ENCODE peak calls at places on chromosome 14, in eight cellular contexts. One of them, this sample, is unnamed. For H3K27me3, the result is how much of the 10 kb centered on the place peaks cover.

GRCh38 chr14:102182190-102182589 is 42.5 kb downstream of the WDR20 start:
- DNase-seq in neuronal stem cell: no peak
- DNase-seq in aorta: no peak
- DNase-seq in IMR-90: peak
- DNase-seq in brain microvascular endothelial cell: peak
- DNase-seq in fibroblast of lung: peak
- DNase-seq in small intestine: no peak
- DNase-seq in PC-9: peak
- DNase-seq in this sample: no peak

GRCh38 chr14:42437809-42438208 is 831.1 kb downstream of the LRFN5 start:
- DNase-seq in neuronal stem cell: no peak
- DNase-seq in aorta: no peak
- DNase-seq in IMR-90: no peak
- DNase-seq in brain microvascular endothelial cell: no peak
- DNase-seq in fibroblast of lung: no peak
- DNase-seq in small intestine: no peak
- DNase-seq in PC-9: no peak
- DNase-seq in this sample: no peak

GRCh38 chr14:67584931-67585330 is 15.1 kb downstream of the PIGH start:
- DNase-seq in neuronal stem cell: no peak
- DNase-seq in aorta: no peak
- DNase-seq in IMR-90: no peak
- DNase-seq in brain microvascular endothelial cell: no peak
- DNase-seq in fibroblast of lung: no peak
- DNase-seq in small intestine: no peak
- DNase-seq in PC-9: no peak
- DNase-seq in this sample: peak

GRCh38 chr14:61260939-61261776 is 20.0 kb downstream of the TMEM30B start:
- DNase-seq in neuronal stem cell: no peak
- DNase-seq in aorta: peak
- DNase-seq in IMR-90: peak
- DNase-seq in brain microvascular endothelial cell: peak
- DNase-seq in fibroblast of lung: peak
- DNase-seq in small intestine: no peak
- DNase-seq in PC-9: peak
- DNase-seq in this sample: no peak

GRCh38 chr14:57400556-57401494 is 10.4 kb downstream of the NAA30 start:
- DNase-seq in neuronal stem cell: no peak
- DNase-seq in aorta: no peak
- DNase-seq in IMR-90: no peak
- DNase-seq in brain microvascular endothelial cell: no peak
- DNase-seq in fibroblast of lung: no peak
- DNase-seq in small intestine: no peak
- DNase-seq in PC-9: no peak
- DNase-seq in this sample: no peak

GRCh38 chr14:70096866-70097265 is 91.9 kb downstream of the SLC8A3 start:
- DNase-seq in neuronal stem cell: no peak
- DNase-seq in aorta: no peak
- DNase-seq in IMR-90: peak
- DNase-seq in brain microvascular endothelial cell: peak
- DNase-seq in fibroblast of lung: peak
- DNase-seq in small intestine: no peak
- DNase-seq in PC-9: no peak
- DNase-seq in this sample: no peak

GRCh38 chr14:54742492-54743350 is 159.9 kb downstream of the GCH1 start:
- DNase-seq in neuronal stem cell: no peak
- DNase-seq in aorta: no peak
- DNase-seq in IMR-90: no peak
- DNase-seq in brain microvascular endothelial cell: no peak
- DNase-seq in fibroblast of lung: no peak
- DNase-seq in small intestine: no peak
- DNase-seq in PC-9: no peak
- DNase-seq in this sample: no peak

GRCh38 chr14:106694638-106695393 is 1168.4 kb downstream of the TMEM121 start:
- DNase-seq in neuronal stem cell: no peak
- DNase-seq in aorta: peak
- DNase-seq in IMR-90: no peak
- DNase-seq in brain microvascular endothelial cell: no peak
- DNase-seq in fibroblast of lung: no peak
- DNase-seq in small intestine: no peak
- DNase-seq in PC-9: no peak
- DNase-seq in this sample: no peak

GRCh38 chr14:76688373-76688671 is 72.9 kb upstream of the VASH1 start:
- DNase-seq in neuronal stem cell: no peak
- DNase-seq in aorta: no peak
- DNase-seq in IMR-90: no peak
- DNase-seq in brain microvascular endothelial cell: no peak
- DNase-seq in fibroblast of lung: no peak
- DNase-seq in small intestine: no peak
- DNase-seq in PC-9: no peak
- DNase-seq in this sample: no peak

GRCh38 chr14:80211143-80212024 is at the start of gene DIO2:
- DNase-seq in neuronal stem cell: no peak
- DNase-seq in aorta: peak
- DNase-seq in IMR-90: peak
- DNase-seq in brain microvascular endothelial cell: no peak
- DNase-seq in fibroblast of lung: peak
- DNase-seq in small intestine: peak
- DNase-seq in PC-9: no peak
- DNase-seq in this sample: no peak

GRCh38 chr14:104894331-104895206 is 29.5 kb downstream of the CEP170B start:
- DNase-seq in neuronal stem cell: no peak
- DNase-seq in aorta: no peak
- DNase-seq in IMR-90: no peak
- DNase-seq in brain microvascular endothelial cell: no peak
- DNase-seq in fibroblast of lung: no peak
- DNase-seq in small intestine: no peak
- DNase-seq in PC-9: no peak
- DNase-seq in this sample: no peak

GRCh38 chr14:43464968-43465367 is 1042.1 kb downstream of the FSCB start:
- DNase-seq in neuronal stem cell: no peak
- DNase-seq in aorta: no peak
- DNase-seq in IMR-90: no peak
- DNase-seq in brain microvascular endothelial cell: no peak
- DNase-seq in fibroblast of lung: peak
- DNase-seq in small intestine: no peak
- DNase-seq in PC-9: no peak
- DNase-seq in this sample: no peak

GRCh38 chr14:60722163-60722835 is 1.9 kb downstream of the SIX4 start:
- DNase-seq in neuronal stem cell: peak
- DNase-seq in aorta: peak
- DNase-seq in IMR-90: peak
- DNase-seq in brain microvascular endothelial cell: peak
- DNase-seq in fibroblast of lung: peak
- DNase-seq in small intestine: no peak
- DNase-seq in PC-9: peak
- DNase-seq in this sample: no peak

GRCh38 chr14:68363841-68364711 is 428.8 kb downstream of the ZFP36L1 start:
- DNase-seq in neuronal stem cell: peak
- DNase-seq in aorta: peak
- DNase-seq in IMR-90: peak
- DNase-seq in brain microvascular endothelial cell: peak
- DNase-seq in fibroblast of lung: peak
- DNase-seq in small intestine: no peak
- DNase-seq in PC-9: no peak
- DNase-seq in this sample: no peak

GRCh38 chr14:50062438-50063039 is 53.8 kb downstream of the VCPKMT start:
- DNase-seq in neuronal stem cell: no peak
- DNase-seq in aorta: no peak
- DNase-seq in IMR-90: peak
- DNase-seq in brain microvascular endothelial cell: peak
- DNase-seq in fibroblast of lung: peak
- DNase-seq in small intestine: peak
- DNase-seq in PC-9: peak
- DNase-seq in this sample: no peak
- H3K27ac ChIP-seq in neuronal stem cell: no peak
- H3K27ac ChIP-seq in aorta: no peak
- H3K27ac ChIP-seq in IMR-90: peak
- H3K27ac ChIP-seq in brain microvascular endothelial cell: peak
- H3K27ac ChIP-seq in fibroblast of lung: peak
- H3K27ac ChIP-seq in small intestine: peak
- H3K27ac ChIP-seq in PC-9: peak
- H3K27ac ChIP-seq in this sample: peak

GRCh38 chr14:100587248-100587762 is at the start of gene BEGAIN:
- DNase-seq in neuronal stem cell: no peak
- DNase-seq in aorta: no peak
- DNase-seq in IMR-90: no peak
- DNase-seq in brain microvascular endothelial cell: no peak
- DNase-seq in fibroblast of lung: no peak
- DNase-seq in small intestine: no peak
- DNase-seq in PC-9: no peak
- DNase-seq in this sample: no peak
- H3K4me3 ChIP-seq in neuronal stem cell: peak
- H3K4me3 ChIP-seq in aorta: peak
- H3K4me3 ChIP-seq in IMR-90: peak
- H3K4me3 ChIP-seq in brain microvascular endothelial cell: peak
- H3K4me3 ChIP-seq in fibroblast of lung: peak
- H3K4me3 ChIP-seq in small intestine: peak
- H3K4me3 ChIP-seq in PC-9: peak
- H3K4me3 ChIP-seq in this sample: peak

GRCh38 chr14:103522028-103522581 is 525 bp downstream of the CKB start:
- DNase-seq in neuronal stem cell: no peak
- DNase-seq in aorta: peak
- DNase-seq in IMR-90: no peak
- DNase-seq in brain microvascular endothelial cell: no peak
- DNase-seq in fibroblast of lung: peak
- DNase-seq in small intestine: no peak
- DNase-seq in PC-9: no peak
- DNase-seq in this sample: no peak

GRCh38 chr14:103521438-103521961 is 1.1 kb downstream of the CKB start:
- DNase-seq in neuronal stem cell: no peak
- DNase-seq in aorta: peak
- DNase-seq in IMR-90: no peak
- DNase-seq in brain microvascular endothelial cell: no peak
- DNase-seq in fibroblast of lung: no peak
- DNase-seq in small intestine: no peak
- DNase-seq in PC-9: no peak
- DNase-seq in this sample: no peak

GRCh38 chr14:103520269-103520656 is 2.4 kb downstream of the CKB start:
- DNase-seq in neuronal stem cell: no peak
- DNase-seq in aorta: no peak
- DNase-seq in IMR-90: no peak
- DNase-seq in brain microvascular endothelial cell: no peak
- DNase-seq in fibroblast of lung: no peak
- DNase-seq in small intestine: no peak
- DNase-seq in PC-9: no peak
- DNase-seq in this sample: no peak

GRCh38 chr14:103519837-103520212 is 2.8 kb downstream of the CKB start:
- DNase-seq in neuronal stem cell: no peak
- DNase-seq in aorta: peak
- DNase-seq in IMR-90: no peak
- DNase-seq in brain microvascular endothelial cell: no peak
- DNase-seq in fibroblast of lung: no peak
- DNase-seq in small intestine: no peak
- DNase-seq in PC-9: no peak
- DNase-seq in this sample: no peak

GRCh38 chr14:103520657-103521437 is 1.8 kb downstream of the CKB start:
- DNase-seq in neuronal stem cell: peak
- DNase-seq in aorta: peak
- DNase-seq in IMR-90: peak
- DNase-seq in brain microvascular endothelial cell: peak
- DNase-seq in fibroblast of lung: peak
- DNase-seq in small intestine: peak
- DNase-seq in PC-9: peak
- DNase-seq in this sample: no peak
- H3K27me3 ChIP-seq in neuronal stem cell: under half
- H3K27me3 ChIP-seq in aorta: under half
- H3K27me3 ChIP-seq in IMR-90: under half
- H3K27me3 ChIP-seq in brain microvascular endothelial cell: under half
- H3K27me3 ChIP-seq in fibroblast of lung: under half
- H3K27me3 ChIP-seq in small intestine: under half
- H3K27me3 ChIP-seq in PC-9: under half
- H3K27me3 ChIP-seq in this sample: under half

GRCh38 chr14:73461478-73462077 is 3.2 kb upstream of the NUMB start:
- DNase-seq in neuronal stem cell: no peak
- DNase-seq in aorta: no peak
- DNase-seq in IMR-90: no peak
- DNase-seq in brain microvascular endothelial cell: no peak
- DNase-seq in fibroblast of lung: no peak
- DNase-seq in small intestine: no peak
- DNase-seq in PC-9: no peak
- DNase-seq in this sample: no peak
- H3K27ac ChIP-seq in neuronal stem cell: no peak
- H3K27ac ChIP-seq in aorta: no peak
- H3K27ac ChIP-seq in IMR-90: peak
- H3K27ac ChIP-seq in brain microvascular endothelial cell: peak
- H3K27ac ChIP-seq in fibroblast of lung: peak
- H3K27ac ChIP-seq in small intestine: peak
- H3K27ac ChIP-seq in PC-9: no peak
- H3K27ac ChIP-seq in this sample: no peak

GRCh38 chr14:89137514-89138163 is 279.4 kb downstream of the FOXN3 start:
- DNase-seq in neuronal stem cell: no peak
- DNase-seq in aorta: peak
- DNase-seq in IMR-90: peak
- DNase-seq in brain microvascular endothelial cell: peak
- DNase-seq in fibroblast of lung: peak
- DNase-seq in small intestine: peak
- DNase-seq in PC-9: peak
- DNase-seq in this sample: no peak
- H3K4me3 ChIP-seq in neuronal stem cell: no peak
- H3K4me3 ChIP-seq in aorta: no peak
- H3K4me3 ChIP-seq in IMR-90: no peak
- H3K4me3 ChIP-seq in brain microvascular endothelial cell: no peak
- H3K4me3 ChIP-seq in fibroblast of lung: no peak
- H3K4me3 ChIP-seq in small intestine: no peak
- H3K4me3 ChIP-seq in PC-9: no peak
- H3K4me3 ChIP-seq in this sample: no peak

GRCh38 chr14:50533314-50533705 is 941 bp upstream of the MAP4K5 start:
- DNase-seq in neuronal stem cell: no peak
- DNase-seq in aorta: no peak
- DNase-seq in IMR-90: no peak
- DNase-seq in brain microvascular endothelial cell: no peak
- DNase-seq in fibroblast of lung: no peak
- DNase-seq in small intestine: no peak
- DNase-seq in PC-9: no peak
- DNase-seq in this sample: no peak
- H3K27me3 ChIP-seq in neuronal stem cell: under half
- H3K27me3 ChIP-seq in aorta: under half
- H3K27me3 ChIP-seq in IMR-90: under half
- H3K27me3 ChIP-seq in brain microvascular endothelial cell: under half
- H3K27me3 ChIP-seq in fibroblast of lung: under half
- H3K27me3 ChIP-seq in small intestine: under half
- H3K27me3 ChIP-seq in PC-9: under half
- H3K27me3 ChIP-seq in this sample: under half

GRCh38 chr14:74658535-74659130 is 46.6 kb upstream of the LTBP2 start:
- DNase-seq in neuronal stem cell: no peak
- DNase-seq in aorta: no peak
- DNase-seq in IMR-90: peak
- DNase-seq in brain microvascular endothelial cell: no peak
- DNase-seq in fibroblast of lung: peak
- DNase-seq in small intestine: no peak
- DNase-seq in PC-9: no peak
- DNase-seq in this sample: no peak
- H3K27ac ChIP-seq in neuronal stem cell: no peak
- H3K27ac ChIP-seq in aorta: no peak
- H3K27ac ChIP-seq in IMR-90: no peak
- H3K27ac ChIP-seq in brain microvascular endothelial cell: peak
- H3K27ac ChIP-seq in fibroblast of lung: no peak
- H3K27ac ChIP-seq in small intestine: no peak
- H3K27ac ChIP-seq in PC-9: peak
- H3K27ac ChIP-seq in this sample: no peak

GRCh38 chr14:37196604-37197420 is 925 bp upstream of the MIPOL1 start:
- DNase-seq in neuronal stem cell: no peak
- DNase-seq in aorta: no peak
- DNase-seq in IMR-90: no peak
- DNase-seq in brain microvascular endothelial cell: no peak
- DNase-seq in fibroblast of lung: no peak
- DNase-seq in small intestine: no peak
- DNase-seq in PC-9: no peak
- DNase-seq in this sample: no peak
- H3K4me3 ChIP-seq in neuronal stem cell: peak
- H3K4me3 ChIP-seq in aorta: peak
- H3K4me3 ChIP-seq in IMR-90: peak
- H3K4me3 ChIP-seq in brain microvascular endothelial cell: peak
- H3K4me3 ChIP-seq in fibroblast of lung: peak
- H3K4me3 ChIP-seq in small intestine: peak
- H3K4me3 ChIP-seq in PC-9: peak
- H3K4me3 ChIP-seq in this sample: peak

This sample was measured in vagina.